ENCODE peak calls at places on chromosomes 4 and X, in four cellular contexts. One of them, this sample, is unnamed.

GRCh38 chr4:116838609-116839008 is 246.8 kb downstream of the TRAM1L1 start:
- DNase-seq in psoas muscle: no peak
- DNase-seq in mammary epithelial cell: no peak
- DNase-seq in tibial artery: no peak
- DNase-seq in this sample: no peak

GRCh38 chr4:154559141-154559841 is 3.5 kb upstream of the FGB start:
- DNase-seq in psoas muscle: no peak
- DNase-seq in mammary epithelial cell: peak; percentile 63
- DNase-seq in tibial artery: no peak
- DNase-seq in this sample: no peak

GRCh38 chr4:20857081-20857480 is 156.8 kb downstream of the PACRGL start:
- DNase-seq in psoas muscle: no peak
- DNase-seq in mammary epithelial cell: no peak
- DNase-seq in tibial artery: no peak
- DNase-seq in this sample: no peak

GRCh38 chr4:180380733-180381132 is 1862.5 kb upstream of the TENM3 start:
- DNase-seq in psoas muscle: no peak
- DNase-seq in mammary epithelial cell: peak; percentile 88
- DNase-seq in tibial artery: no peak
- DNase-seq in this sample: no peak

GRCh38 chrX:32530802-32531403 is 680.4 kb downstream of the DMD start:
- DNase-seq in psoas muscle: no peak
- DNase-seq in mammary epithelial cell: peak; percentile 20
- DNase-seq in tibial artery: no peak
- DNase-seq in this sample: no peak

GRCh38 chr4:1592179-1593037 is 91.7 kb downstream of the FAM53A start:
- DNase-seq in psoas muscle: peak; percentile 26
- DNase-seq in mammary epithelial cell: no peak
- DNase-seq in tibial artery: no peak
- DNase-seq in this sample: no peak

GRCh38 chrX:47222776-47223350 is 4.4 kb downstream of the CDK16 start:
- DNase-seq in psoas muscle: no peak
- DNase-seq in mammary epithelial cell: no peak
- DNase-seq in tibial artery: peak; percentile 28
- DNase-seq in this sample: no peak

GRCh38 chr4:145939856-145940255 is 1.2 kb upstream of the ZNF827 start:
- DNase-seq in psoas muscle: no peak
- DNase-seq in mammary epithelial cell: peak; percentile 39
- DNase-seq in tibial artery: no peak
- DNase-seq in this sample: no peak

GRCh38 chr4:163527172-163527571 is 32.7 kb downstream of the TMA16 start:
- DNase-seq in psoas muscle: no peak
- DNase-seq in mammary epithelial cell: no peak
- DNase-seq in tibial artery: no peak
- DNase-seq in this sample: no peak

GRCh38 chr4:149211961-149212360 is 603.7 kb downstream of the IQCM start:
- DNase-seq in psoas muscle: no peak
- DNase-seq in mammary epithelial cell: no peak
- DNase-seq in tibial artery: no peak
- DNase-seq in this sample: no peak

GRCh38 chr4:145546556-145546955 is 64.9 kb downstream of the SMAD1 start:
- DNase-seq in psoas muscle: no peak
- DNase-seq in mammary epithelial cell: peak; percentile 78
- DNase-seq in tibial artery: no peak
- DNase-seq in this sample: no peak

GRCh38 chr4:143411527-143412480 is 75.1 kb downstream of the GAB1 start:
- DNase-seq in psoas muscle: no peak
- DNase-seq in mammary epithelial cell: peak; percentile 5
- DNase-seq in tibial artery: no peak
- DNase-seq in this sample: no peak

GRCh38 chrX:124113799-124114600 is 152.5 kb downstream of the STAG2 start:
- DNase-seq in psoas muscle: peak; percentile 35
- DNase-seq in mammary epithelial cell: no peak
- DNase-seq in tibial artery: no peak
- DNase-seq in this sample: no peak

GRCh38 chrX:36019164-36019563 is 99.6 kb downstream of the CFAP47 start:
- DNase-seq in psoas muscle: no peak
- DNase-seq in mammary epithelial cell: no peak
- DNase-seq in tibial artery: no peak
- DNase-seq in this sample: no peak

GRCh38 chrX:35699642-35700041 is 98.5 kb upstream of the MAGEB16 start:
- DNase-seq in psoas muscle: no peak
- DNase-seq in mammary epithelial cell: no peak
- DNase-seq in tibial artery: no peak
- DNase-seq in this sample: no peak

GRCh38 chr4:18439306-18439705 is 417.8 kb upstream of the LCORL start:
- DNase-seq in psoas muscle: no peak
- DNase-seq in mammary epithelial cell: no peak
- DNase-seq in tibial artery: no peak
- DNase-seq in this sample: no peak

GRCh38 chrX:107537815-107538214 is 88.4 kb downstream of the FRMPD3 start:
- DNase-seq in psoas muscle: no peak
- DNase-seq in mammary epithelial cell: peak; percentile 27
- DNase-seq in tibial artery: no peak
- DNase-seq in this sample: no peak

GRCh38 chr4:2301221-2301642 is 39.3 kb upstream of the MXD4 start:
- DNase-seq in psoas muscle: no peak
- DNase-seq in mammary epithelial cell: no peak
- DNase-seq in tibial artery: peak; percentile 51
- DNase-seq in this sample: no peak

GRCh38 chr4:21765810-21766407 is 182.7 kb downstream of the KCNIP4 start:
- DNase-seq in psoas muscle: no peak
- DNase-seq in mammary epithelial cell: peak; percentile 73
- DNase-seq in tibial artery: no peak
- DNase-seq in this sample: no peak

GRCh38 chrX:24506082-24506481 is 41.0 kb downstream of the PDK3 start:
- DNase-seq in psoas muscle: no peak
- DNase-seq in mammary epithelial cell: peak; percentile 67
- DNase-seq in tibial artery: no peak
- DNase-seq in this sample: no peak

GRCh38 chr4:89111833-89112563 is 665 bp downstream of the TIGD2 start:
- DNase-seq in psoas muscle: no peak
- DNase-seq in mammary epithelial cell: peak; percentile 92
- DNase-seq in tibial artery: no peak
- DNase-seq in this sample: no peak

GRCh38 chrX:136586386-136586785 is 54.4 kb downstream of the VGLL1 start:
- DNase-seq in psoas muscle: no peak
- DNase-seq in mammary epithelial cell: peak; percentile 53
- DNase-seq in tibial artery: no peak
- DNase-seq in this sample: no peak

GRCh38 chr4:103098746-103099421 is 750 bp downstream of the BDH2 start:
- DNase-seq in psoas muscle: no peak
- DNase-seq in mammary epithelial cell: no peak
- DNase-seq in tibial artery: no peak
- DNase-seq in this sample: no peak

GRCh38 chrX:150575415-150575814 is 7.0 kb downstream of the MTM1 start:
- DNase-seq in psoas muscle: no peak
- DNase-seq in mammary epithelial cell: peak; percentile 96
- DNase-seq in tibial artery: no peak
- DNase-seq in this sample: no peak
- H3K4me1 ChIP-seq in psoas muscle: no peaks in the 10 kb centered on the region
- H3K4me1 ChIP-seq in mammary epithelial cell: peaks cover 47% of the 10 kb centered on the region
- H3K4me1 ChIP-seq in tibial artery: no peaks in the 10 kb centered on the region
- H3K4me1 ChIP-seq in this sample: peaks cover 54% of the 10 kb centered on the region

DNA sequence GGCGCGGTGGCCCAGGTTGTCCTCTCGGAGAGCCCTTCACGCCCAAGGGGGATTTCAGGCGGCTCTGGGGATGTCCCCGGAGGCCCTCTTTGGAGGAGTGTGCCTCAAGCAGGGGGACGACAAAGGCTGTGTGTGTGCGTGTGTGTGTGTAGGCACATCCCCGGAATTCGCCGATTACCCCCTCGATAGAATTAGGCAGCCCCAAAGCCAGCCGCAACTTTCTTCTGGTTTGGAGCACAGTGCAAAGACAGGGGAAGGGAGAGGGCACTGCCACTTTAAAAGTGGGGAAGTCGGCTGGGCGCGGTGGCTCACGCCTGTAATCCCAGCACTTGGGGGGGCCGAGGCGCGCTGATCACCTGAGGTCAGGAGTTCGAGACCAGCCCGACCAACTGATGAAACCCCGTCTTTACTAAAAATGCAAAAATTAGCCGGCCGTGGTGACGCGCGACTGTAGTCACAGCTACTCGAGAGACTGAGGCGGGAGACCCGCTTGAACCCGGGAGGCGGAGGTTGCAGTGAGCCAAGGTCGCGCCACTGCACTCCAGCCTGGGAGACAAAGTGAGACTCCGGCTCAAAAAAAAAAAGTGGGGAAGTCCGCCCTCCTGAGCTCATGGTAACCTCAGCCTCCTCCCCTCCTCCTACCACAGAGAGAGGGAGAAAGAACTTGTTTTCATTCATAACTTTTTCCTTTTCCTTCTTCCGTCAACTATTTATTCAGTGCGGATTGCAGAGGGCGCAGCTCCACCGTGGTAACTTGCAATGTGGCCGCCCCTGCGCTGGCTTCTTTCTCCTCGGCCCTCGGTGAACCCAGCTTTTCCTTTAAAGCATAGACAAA is 2.4 kb downstream of the SPRY1 start:
- DNase-seq in psoas muscle: peak; percentile 84
- DNase-seq in mammary epithelial cell: peak; percentile 77
- DNase-seq in tibial artery: peak; percentile 81
- DNase-seq in this sample: peak; percentile 48
- TF ChIP-seq CTCF in psoas muscle: no peak
- TF ChIP-seq CTCF in mammary epithelial cell: peak; percentile 40
- TF ChIP-seq CTCF in tibial artery: no peak
- TF ChIP-seq CTCF in this sample: no peak

GRCh38 chrX:79100791-79101484 is 43.5 kb upstream of the GPR174 start:
- DNase-seq in psoas muscle: no peak
- DNase-seq in mammary epithelial cell: no peak
- DNase-seq in tibial artery: no peak
- DNase-seq in this sample: no peak

GRCh38 chrX:79089897-79090584 is 54.4 kb upstream of the GPR174 start:
- DNase-seq in psoas muscle: no peak
- DNase-seq in mammary epithelial cell: no peak
- DNase-seq in tibial artery: no peak
- DNase-seq in this sample: no peak

GRCh38 chrX:79096339-79096638 is 48.2 kb upstream of the GPR174 start:
- DNase-seq in psoas muscle: no peak
- DNase-seq in mammary epithelial cell: no peak
- DNase-seq in tibial artery: no peak
- DNase-seq in this sample: no peak

GRCh38 chrX:79094075-79094832 is 50.2 kb upstream of the GPR174 start:
- DNase-seq in psoas muscle: no peak
- DNase-seq in mammary epithelial cell: no peak
- DNase-seq in tibial artery: no peak
- DNase-seq in this sample: no peak

GRCh38 chrX:79095441-79096338 is 48.8 kb upstream of the GPR174 start:
- DNase-seq in psoas muscle: no peak
- DNase-seq in mammary epithelial cell: no peak
- DNase-seq in tibial artery: no peak
- DNase-seq in this sample: no peak
- H3K4me1 ChIP-seq in psoas muscle: no peaks in the 10 kb centered on the region
- H3K4me1 ChIP-seq in mammary epithelial cell: no peaks in the 10 kb centered on the region
- H3K4me1 ChIP-seq in tibial artery: no peaks in the 10 kb centered on the region
- H3K4me1 ChIP-seq in this sample: no peaks in the 10 kb centered on the region

DNA sequence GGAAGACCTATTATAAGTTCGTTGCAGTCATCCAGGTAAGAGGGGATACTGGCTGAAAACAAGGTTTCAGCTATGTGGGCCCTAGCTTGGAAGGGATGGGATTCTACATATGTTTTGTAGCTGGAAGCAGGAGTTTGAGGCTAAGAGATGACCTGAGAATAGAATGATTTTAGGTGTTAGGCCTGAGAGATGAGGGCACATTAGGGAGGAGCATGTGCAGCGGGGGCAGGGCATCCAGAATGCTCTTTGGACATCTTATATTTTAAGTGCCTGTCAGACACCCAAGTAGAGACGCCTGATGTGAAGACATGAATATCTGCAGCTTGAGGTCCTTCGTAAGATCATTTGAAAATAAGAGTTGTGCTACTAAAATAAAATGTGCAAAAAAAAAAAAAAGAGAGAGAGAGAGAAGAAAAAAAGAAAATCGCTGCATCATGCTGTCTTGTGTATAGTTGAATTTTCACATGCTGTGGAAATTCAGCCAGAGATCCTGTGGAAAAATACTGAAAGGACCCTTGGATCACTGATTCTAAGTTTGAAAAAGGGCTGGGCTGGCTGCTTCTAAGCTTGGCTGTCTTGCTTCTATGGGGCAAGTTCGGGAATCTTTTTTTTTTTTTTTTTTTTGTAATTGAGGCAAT is 340.9 kb upstream of the GATB start:
- DNase-seq in psoas muscle: no peak
- DNase-seq in mammary epithelial cell: no peak
- DNase-seq in tibial artery: no peak
- DNase-seq in this sample: no peak
- TF ChIP-seq CTCF in psoas muscle: no peak
- TF ChIP-seq CTCF in mammary epithelial cell: no peak
- TF ChIP-seq CTCF in tibial artery: no peak
- TF ChIP-seq CTCF in this sample: no peak

GRCh38 chr4:70667710-70668535 is 1.6 kb upstream of the JCHAIN start:
- DNase-seq in psoas muscle: no peak
- DNase-seq in mammary epithelial cell: no peak
- DNase-seq in tibial artery: no peak
- DNase-seq in this sample: no peak

GRCh38 chr4:70666369-70666768 is at the start of gene JCHAIN:
- DNase-seq in psoas muscle: no peak
- DNase-seq in mammary epithelial cell: no peak
- DNase-seq in tibial artery: no peak
- DNase-seq in this sample: no peak

GRCh38 chr4:70671091-70671490 is 4.8 kb upstream of the JCHAIN start:
- DNase-seq in psoas muscle: no peak
- DNase-seq in mammary epithelial cell: no peak
- DNase-seq in tibial artery: no peak
- DNase-seq in this sample: no peak

GRCh38 chr4:70670332-70671014 is 4.2 kb upstream of the JCHAIN start:
- DNase-seq in psoas muscle: no peak
- DNase-seq in mammary epithelial cell: peak; percentile 33
- DNase-seq in tibial artery: no peak
- DNase-seq in this sample: no peak
- H3K4me1 ChIP-seq in psoas muscle: no peaks in the 10 kb centered on the region
- H3K4me1 ChIP-seq in mammary epithelial cell: no peaks in the 10 kb centered on the region
- H3K4me1 ChIP-seq in tibial artery: no peaks in the 10 kb centered on the region
- H3K4me1 ChIP-seq in this sample: no peaks in the 10 kb centered on the region

This sample was measured in left ventricle myocardium inferior.